ENCODE peak calls at places on chromosomes 1 and 21, in five cellular contexts. One of them, this sample, is unnamed.

GRCh38 chr1:163668472-163668871 is 346.7 kb downstream of the NUF2 start:
- DNase-seq in effector memory CD4-positive, alpha-beta T cell: no peak
- DNase-seq in cardiac fibroblast: peak; percentile 1
- DNase-seq in BJ: no peak
- DNase-seq in ascending aorta: no peak
- DNase-seq in this sample: no peak

GRCh38 chr1:157367091-157367739 is 185.1 kb downstream of the FCRL5 start:
- DNase-seq in effector memory CD4-positive, alpha-beta T cell: no peak
- DNase-seq in cardiac fibroblast: no peak
- DNase-seq in BJ: no peak
- DNase-seq in ascending aorta: no peak
- DNase-seq in this sample: no peak

GRCh38 chr1:221718391-221719277 is 23.3 kb downstream of the DUSP10 start:
- DNase-seq in effector memory CD4-positive, alpha-beta T cell: no peak
- DNase-seq in cardiac fibroblast: peak; percentile 75
- DNase-seq in BJ: peak; percentile 98
- DNase-seq in ascending aorta: no peak
- DNase-seq in this sample: no peak

GRCh38 chr1:14340244-14340800 is 258.2 kb upstream of the KAZN start:
- DNase-seq in effector memory CD4-positive, alpha-beta T cell: no peak
- DNase-seq in cardiac fibroblast: peak; percentile 36
- DNase-seq in BJ: no peak
- DNase-seq in ascending aorta: no peak
- DNase-seq in this sample: no peak

GRCh38 chr21:34730756-34731445 is 62.1 kb downstream of the CLIC6 start:
- DNase-seq in effector memory CD4-positive, alpha-beta T cell: no peak
- DNase-seq in cardiac fibroblast: no peak
- DNase-seq in BJ: no peak
- DNase-seq in ascending aorta: no peak
- DNase-seq in this sample: no peak

GRCh38 chr1:181100924-181101323 is 12.4 kb downstream of the IER5 start:
- DNase-seq in effector memory CD4-positive, alpha-beta T cell: no peak
- DNase-seq in cardiac fibroblast: no peak
- DNase-seq in BJ: no peak
- DNase-seq in ascending aorta: no peak
- DNase-seq in this sample: no peak

GRCh38 chr1:231596337-231596791 is 30.2 kb upstream of the DISC1 start:
- DNase-seq in effector memory CD4-positive, alpha-beta T cell: no peak
- DNase-seq in cardiac fibroblast: peak; percentile 20
- DNase-seq in BJ: no peak
- DNase-seq in ascending aorta: no peak
- DNase-seq in this sample: no peak

GRCh38 chr1:119475866-119476439 is 31.1 kb upstream of the HSD3B1 start:
- DNase-seq in effector memory CD4-positive, alpha-beta T cell: no peak
- DNase-seq in cardiac fibroblast: peak; percentile 45
- DNase-seq in BJ: no peak
- DNase-seq in ascending aorta: no peak
- DNase-seq in this sample: peak; percentile 19

GRCh38 chr1:22343456-22344426 is 107.9 kb upstream of the ZBTB40 start:
- DNase-seq in effector memory CD4-positive, alpha-beta T cell: no peak
- DNase-seq in cardiac fibroblast: no peak
- DNase-seq in BJ: no peak
- DNase-seq in ascending aorta: no peak
- DNase-seq in this sample: no peak

GRCh38 chr1:157951219-157951618 is 42.2 kb upstream of the KIRREL1 start:
- DNase-seq in effector memory CD4-positive, alpha-beta T cell: no peak
- DNase-seq in cardiac fibroblast: no peak
- DNase-seq in BJ: no peak
- DNase-seq in ascending aorta: no peak
- DNase-seq in this sample: no peak

GRCh38 chr1:102772831-102773230 is 335.5 kb downstream of the COL11A1 start:
- DNase-seq in effector memory CD4-positive, alpha-beta T cell: no peak
- DNase-seq in cardiac fibroblast: no peak
- DNase-seq in BJ: no peak
- DNase-seq in ascending aorta: no peak
- DNase-seq in this sample: no peak

GRCh38 chr21:14863745-14864210 is 201.0 kb downstream of the NRIP1 start:
- DNase-seq in effector memory CD4-positive, alpha-beta T cell: no peak
- DNase-seq in cardiac fibroblast: peak; percentile 62
- DNase-seq in BJ: no peak
- DNase-seq in ascending aorta: no peak
- DNase-seq in this sample: no peak

GRCh38 chr1:52913537-52913936 is 8.0 kb downstream of the ECHDC2 start:
- DNase-seq in effector memory CD4-positive, alpha-beta T cell: no peak
- DNase-seq in cardiac fibroblast: no peak
- DNase-seq in BJ: no peak
- DNase-seq in ascending aorta: no peak
- DNase-seq in this sample: no peak

GRCh38 chr1:1307908-1308755 is at the start of the genes ACAP3 and PUSL1:
- DNase-seq in effector memory CD4-positive, alpha-beta T cell: peak; percentile 85
- DNase-seq in cardiac fibroblast: peak; percentile 94
- DNase-seq in BJ: peak; percentile 53
- DNase-seq in ascending aorta: peak; percentile 63
- DNase-seq in this sample: peak; percentile 92

GRCh38 chr1:26434161-26434752 is 2.1 kb downstream of the DHDDS start:
- DNase-seq in effector memory CD4-positive, alpha-beta T cell: no peak
- DNase-seq in cardiac fibroblast: no peak
- DNase-seq in BJ: no peak
- DNase-seq in ascending aorta: no peak
- DNase-seq in this sample: no peak

GRCh38 chr1:46285730-46286477 is 17.5 kb downstream of the LRRC41 start:
- DNase-seq in effector memory CD4-positive, alpha-beta T cell: no peak
- DNase-seq in cardiac fibroblast: no peak
- DNase-seq in BJ: no peak
- DNase-seq in ascending aorta: no peak
- DNase-seq in this sample: no peak

GRCh38 chr21:42799516-42799915 is 79.8 kb downstream of the WDR4 start:
- DNase-seq in effector memory CD4-positive, alpha-beta T cell: no peak
- DNase-seq in cardiac fibroblast: no peak
- DNase-seq in BJ: no peak
- DNase-seq in ascending aorta: no peak
- DNase-seq in this sample: no peak

GRCh38 chr21:32813265-32813903 is 41.8 kb upstream of the PAXBP1 start:
- DNase-seq in effector memory CD4-positive, alpha-beta T cell: no peak
- DNase-seq in cardiac fibroblast: no peak
- DNase-seq in BJ: no peak
- DNase-seq in ascending aorta: no peak
- DNase-seq in this sample: no peak

GRCh38 chr1:67062412-67062811 is 8.5 kb upstream of the SLC35D1 start:
- DNase-seq in effector memory CD4-positive, alpha-beta T cell: no peak
- DNase-seq in cardiac fibroblast: no peak
- DNase-seq in BJ: no peak
- DNase-seq in ascending aorta: no peak
- DNase-seq in this sample: no peak

GRCh38 chr21:37869661-37870060 is 46.6 kb downstream of the KCNJ6 start:
- DNase-seq in effector memory CD4-positive, alpha-beta T cell: no peak
- DNase-seq in cardiac fibroblast: no peak
- DNase-seq in BJ: no peak
- DNase-seq in ascending aorta: no peak
- DNase-seq in this sample: no peak

GRCh38 chr21:38179504-38179900 is 77.3 kb upstream of the KCNJ15 start:
- DNase-seq in effector memory CD4-positive, alpha-beta T cell: no peak
- DNase-seq in cardiac fibroblast: peak; percentile 18
- DNase-seq in BJ: no peak
- DNase-seq in ascending aorta: no peak
- DNase-seq in this sample: no peak

GRCh38 chr1:169240449-169241242 is 127.0 kb downstream of the NME7 start:
- DNase-seq in effector memory CD4-positive, alpha-beta T cell: no peak
- DNase-seq in cardiac fibroblast: peak; percentile 42
- DNase-seq in BJ: no peak
- DNase-seq in ascending aorta: no peak
- DNase-seq in this sample: no peak

GRCh38 chr1:19468397-19468956 is 16.9 kb downstream of the CAPZB start:
- DNase-seq in effector memory CD4-positive, alpha-beta T cell: peak; percentile 57
- DNase-seq in cardiac fibroblast: no peak
- DNase-seq in BJ: no peak
- DNase-seq in ascending aorta: no peak
- DNase-seq in this sample: no peak

GRCh38 chr1:11071463-11072215 is 11.8 kb upstream of the SRM start:
- DNase-seq in effector memory CD4-positive, alpha-beta T cell: no peak
- DNase-seq in cardiac fibroblast: no peak
- DNase-seq in BJ: no peak
- DNase-seq in ascending aorta: no peak
- DNase-seq in this sample: no peak

GRCh38 chr1:47113178-47113577 is 24.1 kb upstream of the CYP4A22 start:
- DNase-seq in effector memory CD4-positive, alpha-beta T cell: no peak
- DNase-seq in cardiac fibroblast: no peak
- DNase-seq in BJ: no peak
- DNase-seq in ascending aorta: no peak
- DNase-seq in this sample: no peak

GRCh38 chr1:44025816-44026215 is 5.4 kb downstream of the SLC6A9 start:
- DNase-seq in effector memory CD4-positive, alpha-beta T cell: no peak
- DNase-seq in cardiac fibroblast: no peak
- DNase-seq in BJ: no peak
- DNase-seq in ascending aorta: no peak
- DNase-seq in this sample: no peak

GRCh38 chr1:44021581-44022321 is 9.5 kb downstream of the SLC6A9 start:
- DNase-seq in effector memory CD4-positive, alpha-beta T cell: no peak
- DNase-seq in cardiac fibroblast: no peak
- DNase-seq in BJ: no peak
- DNase-seq in ascending aorta: no peak
- DNase-seq in this sample: peak; percentile 25

GRCh38 chr1:44024903-44025525 is 6.2 kb downstream of the SLC6A9 start:
- DNase-seq in effector memory CD4-positive, alpha-beta T cell: no peak
- DNase-seq in cardiac fibroblast: peak; percentile 35
- DNase-seq in BJ: no peak
- DNase-seq in ascending aorta: no peak
- DNase-seq in this sample: no peak

GRCh38 chr1:44027320-44027719 is 3.9 kb downstream of the SLC6A9 start:
- DNase-seq in effector memory CD4-positive, alpha-beta T cell: no peak
- DNase-seq in cardiac fibroblast: no peak
- DNase-seq in BJ: no peak
- DNase-seq in ascending aorta: no peak
- DNase-seq in this sample: no peak

DNA sequence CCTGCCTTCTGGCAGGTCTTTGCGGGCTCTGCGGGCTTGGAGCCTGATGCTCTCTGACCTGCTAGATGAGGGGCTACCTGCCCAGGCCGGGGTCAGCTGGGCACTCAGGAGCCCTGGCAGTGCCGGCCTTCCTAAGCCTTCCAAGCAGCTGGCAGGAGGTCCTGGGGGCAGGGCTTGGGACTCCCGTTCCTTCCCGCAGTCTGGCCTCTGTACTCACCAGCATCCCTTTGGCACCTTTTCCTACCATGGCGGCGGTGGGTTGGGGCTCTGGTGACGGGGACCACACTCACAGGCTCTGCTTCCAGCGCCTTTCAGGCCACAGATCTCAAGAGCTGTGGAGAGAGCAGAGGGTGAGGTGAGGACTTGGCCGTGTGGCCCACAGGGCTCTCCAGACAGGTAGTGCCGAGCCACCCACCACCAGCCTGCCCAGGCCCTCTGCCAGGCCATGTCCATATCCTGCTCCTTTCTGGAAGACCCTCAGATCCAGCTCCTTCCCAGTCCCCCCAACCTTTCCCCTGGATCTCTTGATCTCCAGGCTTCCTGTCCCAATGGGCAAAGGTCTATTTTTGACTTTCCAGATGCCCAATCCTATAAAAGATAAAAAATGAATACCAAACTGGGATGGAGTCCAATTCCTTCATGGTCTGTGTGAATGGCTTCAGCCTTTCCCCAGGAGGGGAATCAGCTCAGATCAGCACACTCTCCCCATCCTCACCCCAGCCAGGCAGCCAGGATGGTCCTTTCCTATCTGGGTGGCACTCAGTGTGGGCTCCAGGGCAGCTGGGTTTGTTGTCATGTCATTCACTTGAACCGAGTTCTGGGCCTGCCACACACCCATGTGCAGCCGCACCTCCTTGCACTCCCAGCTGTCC is 7.0 kb downstream of the SLC6A9 start:
- DNase-seq in effector memory CD4-positive, alpha-beta T cell: no peak
- DNase-seq in cardiac fibroblast: no peak
- DNase-seq in BJ: no peak
- DNase-seq in ascending aorta: no peak
- DNase-seq in this sample: no peak
- H3K4me3 ChIP-seq in effector memory CD4-positive, alpha-beta T cell: no peak overlapping the region
- H3K4me3 ChIP-seq in cardiac fibroblast: no peak overlapping the region
- H3K4me3 ChIP-seq in BJ: no peak overlapping the region
- H3K4me3 ChIP-seq in ascending aorta: no peak overlapping the region
- H3K4me3 ChIP-seq in this sample: no peak overlapping the region

GRCh38 chr1:205314986-205315618 is 6.4 kb downstream of the NUAK2 start:
- DNase-seq in effector memory CD4-positive, alpha-beta T cell: no peak
- DNase-seq in cardiac fibroblast: no peak
- DNase-seq in BJ: no peak
- DNase-seq in ascending aorta: no peak
- DNase-seq in this sample: no peak

GRCh38 chr1:205313681-205314308 is 7.8 kb downstream of the NUAK2 start:
- DNase-seq in effector memory CD4-positive, alpha-beta T cell: no peak
- DNase-seq in cardiac fibroblast: peak; percentile 80
- DNase-seq in BJ: no peak
- DNase-seq in ascending aorta: no peak
- DNase-seq in this sample: peak; percentile 48

GRCh38 chr1:205317311-205317917 is 4.1 kb downstream of the NUAK2 start:
- DNase-seq in effector memory CD4-positive, alpha-beta T cell: no peak
- DNase-seq in cardiac fibroblast: peak; percentile 36
- DNase-seq in BJ: no peak
- DNase-seq in ascending aorta: no peak
- DNase-seq in this sample: peak; percentile 81

GRCh38 chr1:205318231-205318991 is 3.1 kb downstream of the NUAK2 start:
- DNase-seq in effector memory CD4-positive, alpha-beta T cell: no peak
- DNase-seq in cardiac fibroblast: no peak
- DNase-seq in BJ: no peak
- DNase-seq in ascending aorta: no peak
- DNase-seq in this sample: no peak

DNA sequence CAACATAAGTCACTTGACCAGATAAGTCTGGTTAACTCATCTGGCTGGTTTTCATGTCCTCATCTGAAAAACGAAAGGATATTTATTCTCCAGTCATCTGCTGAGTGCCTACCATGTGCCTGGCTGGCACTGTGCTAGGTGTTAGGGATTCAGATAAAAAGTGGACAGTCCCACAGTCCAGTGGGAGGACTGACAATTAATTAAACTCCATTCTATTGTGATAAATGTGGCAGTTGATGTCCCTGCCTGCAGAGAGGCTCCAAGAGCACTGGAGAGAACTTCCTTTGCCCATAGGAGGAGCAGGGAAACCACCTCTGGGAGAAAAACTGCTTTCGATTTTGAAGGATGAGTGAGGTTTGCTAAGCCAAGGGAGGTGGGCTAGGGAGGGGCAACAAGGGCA is 5.4 kb downstream of the NUAK2 start:
- DNase-seq in effector memory CD4-positive, alpha-beta T cell: no peak
- DNase-seq in cardiac fibroblast: no peak
- DNase-seq in BJ: no peak
- DNase-seq in ascending aorta: no peak
- DNase-seq in this sample: no peak
- H3K4me3 ChIP-seq in effector memory CD4-positive, alpha-beta T cell: no peak overlapping the region
- H3K4me3 ChIP-seq in cardiac fibroblast: no peak overlapping the region
- H3K4me3 ChIP-seq in BJ: no peak overlapping the region
- H3K4me3 ChIP-seq in ascending aorta: no peak overlapping the region
- H3K4me3 ChIP-seq in this sample: peak overlapping the region; percentile 5

GRCh38 chr1:167546935-167547334 is 6.6 kb downstream of the CREG1 start:
- DNase-seq in effector memory CD4-positive, alpha-beta T cell: no peak
- DNase-seq in cardiac fibroblast: no peak
- DNase-seq in BJ: no peak
- DNase-seq in ascending aorta: no peak
- DNase-seq in this sample: no peak
- H3K4me3 ChIP-seq in effector memory CD4-positive, alpha-beta T cell: no peak overlapping the region
- H3K4me3 ChIP-seq in cardiac fibroblast: no peak overlapping the region
- H3K4me3 ChIP-seq in BJ: no peak overlapping the region
- H3K4me3 ChIP-seq in ascending aorta: no peak overlapping the region
- H3K4me3 ChIP-seq in this sample: no peak overlapping the region

GRCh38 chr1:3295846-3296245 is 158.6 kb upstream of the ARHGEF16 start:
- DNase-seq in effector memory CD4-positive, alpha-beta T cell: no peak
- DNase-seq in cardiac fibroblast: no peak
- DNase-seq in BJ: no peak
- DNase-seq in ascending aorta: no peak
- DNase-seq in this sample: no peak
- H3K4me3 ChIP-seq in effector memory CD4-positive, alpha-beta T cell: no peak overlapping the region
- H3K4me3 ChIP-seq in cardiac fibroblast: no peak overlapping the region
- H3K4me3 ChIP-seq in BJ: no peak overlapping the region
- H3K4me3 ChIP-seq in ascending aorta: no peak overlapping the region
- H3K4me3 ChIP-seq in this sample: no peak overlapping the region

This sample was measured in left ventricle myocardium inferior.